ENCODE peak calls at places on chromosomes 6 and 20, in eight cellular contexts. One of them, this sample, is unnamed.

GRCh38 chr20:45946149-45946970 is 11.9 kb downstream of the PCIF1 start:
- DNase-seq in heart right ventricle: no peak
- DNase-seq in ascending aorta: peak; percentile 59
- DNase-seq in small intestine: peak; percentile 54
- DNase-seq in spleen: peak; percentile 83
- DNase-seq in PC-3: no peak
- DNase-seq in GM06990: no peak
- DNase-seq in cardiac muscle cell: no peak
- DNase-seq in this sample: no peak

GRCh38 chr6:126337323-126337722 is 2.6 kb upstream of the CENPW start:
- DNase-seq in small intestine: no peak
- DNase-seq in GM06990: no peak
- DNase-seq in spleen: no peak
- DNase-seq in cardiac muscle cell: no peak
- DNase-seq in heart right ventricle: no peak
- DNase-seq in PC-3: no peak
- DNase-seq in ascending aorta: no peak
- DNase-seq in this sample: no peak

GRCh38 chr6:75155586-75155985 is 50.3 kb downstream of the COL12A1 start:
- DNase-seq in spleen: no peak
- DNase-seq in heart right ventricle: no peak
- DNase-seq in ascending aorta: no peak
- DNase-seq in small intestine: no peak
- DNase-seq in PC-3: no peak
- DNase-seq in GM06990: no peak
- DNase-seq in cardiac muscle cell: no peak
- DNase-seq in this sample: no peak

GRCh38 chr6:62298745-62299392 is 12.8 kb upstream of the KHDRBS2 start:
- DNase-seq in GM06990: peak; percentile 33
- DNase-seq in cardiac muscle cell: no peak
- DNase-seq in spleen: no peak
- DNase-seq in small intestine: no peak
- DNase-seq in PC-3: no peak
- DNase-seq in heart right ventricle: no peak
- DNase-seq in ascending aorta: no peak
- DNase-seq in this sample: no peak

GRCh38 chr20:13771853-13772453 is 12.8 kb downstream of the ESF1 start:
- DNase-seq in heart right ventricle: no peak
- DNase-seq in small intestine: peak; percentile 14
- DNase-seq in spleen: no peak
- DNase-seq in GM06990: no peak
- DNase-seq in cardiac muscle cell: peak; percentile 51
- DNase-seq in PC-3: peak; percentile 72
- DNase-seq in ascending aorta: no peak
- DNase-seq in this sample: peak; percentile 45

GRCh38 chr6:78810146-78810545 is 57.2 kb upstream of the IRAK1BP1 start:
- DNase-seq in ascending aorta: no peak
- DNase-seq in small intestine: peak; percentile 61
- DNase-seq in PC-3: peak; percentile 52
- DNase-seq in heart right ventricle: no peak
- DNase-seq in cardiac muscle cell: peak; percentile 25
- DNase-seq in spleen: no peak
- DNase-seq in GM06990: no peak
- DNase-seq in this sample: no peak

GRCh38 chr6:143233563-143234285 is 173.0 kb downstream of the AIG1 start:
- DNase-seq in heart right ventricle: no peak
- DNase-seq in PC-3: no peak
- DNase-seq in cardiac muscle cell: peak; percentile 33
- DNase-seq in GM06990: no peak
- DNase-seq in spleen: no peak
- DNase-seq in ascending aorta: no peak
- DNase-seq in small intestine: no peak
- DNase-seq in this sample: no peak

GRCh38 chr20:8903655-8904605 is 165.0 kb upstream of the PLCB4 start:
- DNase-seq in PC-3: peak; percentile 43
- DNase-seq in cardiac muscle cell: no peak
- DNase-seq in small intestine: no peak
- DNase-seq in GM06990: no peak
- DNase-seq in ascending aorta: no peak
- DNase-seq in heart right ventricle: no peak
- DNase-seq in spleen: no peak
- DNase-seq in this sample: no peak

GRCh38 chr6:152309648-152310047 is 327.5 kb downstream of the SYNE1 start:
- DNase-seq in PC-3: peak; percentile 62
- DNase-seq in small intestine: peak; percentile 23
- DNase-seq in GM06990: no peak
- DNase-seq in spleen: peak; percentile 88
- DNase-seq in cardiac muscle cell: no peak
- DNase-seq in ascending aorta: no peak
- DNase-seq in heart right ventricle: no peak
- DNase-seq in this sample: peak; percentile 63

GRCh38 chr6:168093634-168094033 is 14.6 kb upstream of the FRMD1 start:
- DNase-seq in cardiac muscle cell: no peak
- DNase-seq in small intestine: no peak
- DNase-seq in PC-3: no peak
- DNase-seq in spleen: peak; percentile 62
- DNase-seq in GM06990: no peak
- DNase-seq in ascending aorta: no peak
- DNase-seq in heart right ventricle: no peak
- DNase-seq in this sample: no peak

GRCh38 chr6:117149324-117149723 is 116.0 kb upstream of the VGLL2 start:
- DNase-seq in heart right ventricle: no peak
- DNase-seq in ascending aorta: no peak
- DNase-seq in PC-3: no peak
- DNase-seq in GM06990: no peak
- DNase-seq in spleen: no peak
- DNase-seq in cardiac muscle cell: no peak
- DNase-seq in small intestine: no peak
- DNase-seq in this sample: no peak

GRCh38 chr20:1524004-1524403 is 32.8 kb upstream of the SIRPB2 start:
- DNase-seq in heart right ventricle: no peak
- DNase-seq in cardiac muscle cell: no peak
- DNase-seq in ascending aorta: no peak
- DNase-seq in small intestine: no peak
- DNase-seq in GM06990: peak; percentile 30
- DNase-seq in PC-3: peak; percentile 43
- DNase-seq in spleen: no peak
- DNase-seq in this sample: no peak

GRCh38 chr20:48489656-48490055 is 338.1 kb downstream of the PREX1 start:
- DNase-seq in GM06990: peak; percentile 28
- DNase-seq in heart right ventricle: no peak
- DNase-seq in spleen: no peak
- DNase-seq in small intestine: no peak
- DNase-seq in cardiac muscle cell: no peak
- DNase-seq in ascending aorta: no peak
- DNase-seq in PC-3: no peak
- DNase-seq in this sample: no peak

GRCh38 chr6:135496805-135497411 is 632 bp downstream of the AHI1 start:
- DNase-seq in heart right ventricle: no peak
- DNase-seq in GM06990: no peak
- DNase-seq in PC-3: no peak
- DNase-seq in cardiac muscle cell: no peak
- DNase-seq in ascending aorta: no peak
- DNase-seq in small intestine: no peak
- DNase-seq in spleen: no peak
- DNase-seq in this sample: no peak

GRCh38 chr6:24935323-24935722 is 437 bp downstream of the RIPOR2 start:
- DNase-seq in GM06990: no peak
- DNase-seq in PC-3: peak; percentile 19
- DNase-seq in heart right ventricle: no peak
- DNase-seq in spleen: no peak
- DNase-seq in cardiac muscle cell: no peak
- DNase-seq in ascending aorta: no peak
- DNase-seq in small intestine: no peak
- DNase-seq in this sample: no peak

GRCh38 chr6:24935753-24936152 is at the start of gene RIPOR2:
- DNase-seq in small intestine: peak; percentile 16
- DNase-seq in ascending aorta: no peak
- DNase-seq in spleen: peak; percentile 93
- DNase-seq in PC-3: no peak
- DNase-seq in cardiac muscle cell: peak; percentile 22
- DNase-seq in GM06990: peak; percentile 58
- DNase-seq in heart right ventricle: peak; percentile 25
- DNase-seq in this sample: peak; percentile 75

GRCh38 chr6:24933266-24933665 is 2.5 kb downstream of the RIPOR2 start:
- DNase-seq in PC-3: no peak
- DNase-seq in heart right ventricle: no peak
- DNase-seq in small intestine: no peak
- DNase-seq in GM06990: no peak
- DNase-seq in spleen: no peak
- DNase-seq in ascending aorta: no peak
- DNase-seq in cardiac muscle cell: no peak
- DNase-seq in this sample: no peak

GRCh38 chr6:24932832-24933231 is 2.9 kb downstream of the RIPOR2 start:
- DNase-seq in heart right ventricle: no peak
- DNase-seq in GM06990: no peak
- DNase-seq in spleen: no peak
- DNase-seq in small intestine: no peak
- DNase-seq in PC-3: no peak
- DNase-seq in ascending aorta: no peak
- DNase-seq in cardiac muscle cell: no peak
- DNase-seq in this sample: no peak

DNA sequence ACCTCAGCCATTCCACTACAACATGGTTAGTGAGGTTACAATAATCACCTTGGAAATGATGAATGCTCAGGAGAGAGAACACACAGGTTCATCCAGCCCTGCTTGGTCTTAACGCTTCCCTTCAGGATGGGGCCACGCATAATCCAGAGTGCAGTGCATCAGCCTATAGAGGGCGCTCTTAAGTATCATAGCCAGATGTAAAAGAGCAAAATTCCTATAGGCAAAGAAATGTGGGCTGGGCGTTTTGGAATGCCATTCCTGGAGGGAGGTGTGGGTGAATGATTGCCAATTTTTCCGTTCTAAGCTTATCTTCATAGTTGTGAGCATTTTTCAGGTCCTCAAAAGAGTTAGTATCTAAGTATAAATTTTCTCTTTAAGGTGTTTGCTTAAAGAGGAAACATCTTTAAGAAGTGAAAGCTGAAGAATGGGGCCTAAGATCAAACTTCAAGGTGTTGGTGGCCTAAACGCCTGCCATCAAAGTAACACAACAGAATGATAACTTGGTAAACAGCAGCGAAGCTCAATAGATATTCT is 1.8 kb downstream of the RIPOR2 start:
- DNase-seq in spleen: peak; percentile 58
- DNase-seq in cardiac muscle cell: peak; percentile 64
- DNase-seq in heart right ventricle: no peak
- DNase-seq in ascending aorta: no peak
- DNase-seq in GM06990: no peak
- DNase-seq in PC-3: peak; percentile 53
- DNase-seq in small intestine: no peak
- DNase-seq in this sample: no peak
- H3K36me3 ChIP-seq in spleen: no peaks in the 10 kb centered on the region
- H3K36me3 ChIP-seq in cardiac muscle cell: no peaks in the 10 kb centered on the region
- H3K36me3 ChIP-seq in heart right ventricle: no peaks in the 10 kb centered on the region
- H3K36me3 ChIP-seq in ascending aorta: no peaks in the 10 kb centered on the region
- H3K36me3 ChIP-seq in GM06990: no peaks in the 10 kb centered on the region
- H3K36me3 ChIP-seq in PC-3: no peaks in the 10 kb centered on the region
- H3K36me3 ChIP-seq in small intestine: no peaks in the 10 kb centered on the region
- H3K36me3 ChIP-seq in this sample: peaks cover 29% of the 10 kb centered on the region

DNA sequence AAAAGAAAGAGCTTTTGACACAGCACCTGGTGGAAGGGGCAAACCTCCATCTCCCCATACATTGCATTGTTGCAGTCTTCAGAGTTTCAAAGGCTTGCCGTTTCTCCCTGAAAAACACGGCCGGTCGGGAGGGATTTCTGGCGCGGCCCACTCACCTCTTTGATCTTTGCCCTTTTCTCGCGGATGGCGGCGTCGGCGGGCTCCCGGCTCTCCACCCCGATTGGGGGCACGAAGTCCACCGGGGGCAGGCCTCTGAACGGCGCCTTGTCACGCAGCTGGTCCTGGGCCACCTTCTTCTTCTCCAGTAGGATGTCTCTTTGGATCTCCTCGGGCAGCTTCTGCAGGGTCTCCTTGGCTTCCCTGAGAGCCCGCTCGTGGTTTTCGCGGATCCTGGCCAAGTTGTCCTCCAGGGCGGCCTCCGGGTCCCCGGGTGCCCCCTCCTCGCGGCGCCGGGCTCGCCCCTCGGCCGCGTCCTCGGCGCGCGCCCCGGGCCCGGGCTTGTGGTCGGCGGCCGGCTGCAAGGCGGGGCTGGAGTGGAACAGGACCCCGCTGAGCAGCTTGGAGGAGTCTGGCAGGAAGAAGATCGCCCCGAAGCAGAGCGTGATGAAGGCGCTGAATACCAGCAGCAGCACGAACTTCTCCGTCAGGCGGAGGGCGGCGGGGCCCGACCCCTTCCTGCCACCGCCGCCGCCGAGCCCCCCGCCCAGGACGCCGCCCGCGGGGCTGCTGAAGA is 1.1 kb downstream of the MAN1A1 start:
- DNase-seq in small intestine: peak; percentile 78
- DNase-seq in heart right ventricle: peak; percentile 34
- DNase-seq in spleen: peak; percentile 90
- DNase-seq in GM06990: peak; percentile 56
- DNase-seq in cardiac muscle cell: peak; percentile 53
- DNase-seq in PC-3: no peak
- DNase-seq in ascending aorta: no peak
- DNase-seq in this sample: peak; percentile 53
- H3K4me3 ChIP-seq in small intestine: peak overlapping the region; percentile 100
- H3K4me3 ChIP-seq in heart right ventricle: peak overlapping the region; percentile 95
- H3K4me3 ChIP-seq in spleen: peak overlapping the region; percentile 78
- H3K4me3 ChIP-seq in GM06990: peak overlapping the region; percentile 71
- H3K4me3 ChIP-seq in cardiac muscle cell: peak overlapping the region; percentile 76
- H3K4me3 ChIP-seq in PC-3: peak overlapping the region; percentile 92
- H3K4me3 ChIP-seq in ascending aorta: peak overlapping the region; percentile 98
- H3K4me3 ChIP-seq in this sample: peak overlapping the region; percentile 75

DNA sequence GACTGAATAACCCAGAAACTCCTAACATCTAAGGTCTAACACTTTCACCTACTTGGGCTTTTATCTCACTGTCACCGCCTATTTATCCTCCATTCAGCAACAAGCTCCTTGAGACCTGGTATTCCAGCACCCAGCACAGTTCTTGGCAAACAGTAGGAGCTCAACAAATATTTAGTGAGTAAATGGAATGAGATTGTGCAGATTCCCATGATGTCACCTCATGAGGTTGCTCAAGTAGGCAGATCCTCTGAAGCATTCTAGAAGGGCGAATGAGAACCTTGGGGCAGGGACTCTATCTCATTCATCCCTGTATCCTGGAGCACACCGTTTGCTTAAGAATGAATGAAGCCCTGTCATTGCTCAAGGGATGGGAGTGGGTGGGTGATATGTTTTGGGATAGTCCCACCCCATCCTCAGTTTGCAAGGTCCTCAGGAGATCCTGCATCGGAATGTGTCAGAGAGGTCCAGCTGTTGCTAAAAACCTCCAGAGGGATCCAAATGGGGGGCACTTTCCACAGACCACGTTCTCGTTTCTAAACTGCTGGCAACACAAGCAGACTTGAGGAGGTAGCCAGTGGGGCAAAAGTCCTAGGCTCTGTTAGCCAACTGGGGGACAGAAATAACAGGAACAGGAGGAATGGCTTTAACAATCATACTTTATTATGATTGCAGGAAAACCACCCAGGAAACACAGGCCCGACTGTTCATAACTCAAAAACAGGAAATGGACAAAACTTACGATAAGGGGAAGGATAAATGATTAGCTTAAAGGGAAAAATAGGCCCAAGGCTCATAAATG is 42.0 kb downstream of the EDN1 start:
- DNase-seq in PC-3: peak; percentile 53
- DNase-seq in GM06990: no peak
- DNase-seq in spleen: no peak
- DNase-seq in cardiac muscle cell: no peak
- DNase-seq in ascending aorta: no peak
- DNase-seq in heart right ventricle: no peak
- DNase-seq in small intestine: peak; percentile 63
- DNase-seq in this sample: no peak
- H3K36me3 ChIP-seq in PC-3: no peaks in the 10 kb centered on the region
- H3K36me3 ChIP-seq in GM06990: no peaks in the 10 kb centered on the region
- H3K36me3 ChIP-seq in spleen: no peaks in the 10 kb centered on the region
- H3K36me3 ChIP-seq in cardiac muscle cell: no peaks in the 10 kb centered on the region
- H3K36me3 ChIP-seq in ascending aorta: no peaks in the 10 kb centered on the region
- H3K36me3 ChIP-seq in heart right ventricle: no peaks in the 10 kb centered on the region
- H3K36me3 ChIP-seq in small intestine: no peaks in the 10 kb centered on the region
- H3K36me3 ChIP-seq in this sample: no peaks in the 10 kb centered on the region

GRCh38 chr6:127343753-127344659 is 597 bp upstream of the ECHDC1 start:
- DNase-seq in ascending aorta: no peak
- DNase-seq in PC-3: peak; percentile 19
- DNase-seq in small intestine: peak; percentile 33
- DNase-seq in GM06990: no peak
- DNase-seq in spleen: no peak
- DNase-seq in cardiac muscle cell: peak; percentile 14
- DNase-seq in heart right ventricle: no peak
- DNase-seq in this sample: no peak
- H3K4me3 ChIP-seq in ascending aorta: peak overlapping the region; percentile 81
- H3K4me3 ChIP-seq in PC-3: peak overlapping the region; percentile 94
- H3K4me3 ChIP-seq in small intestine: peak overlapping the region; percentile 67
- H3K4me3 ChIP-seq in GM06990: peak overlapping the region; percentile 91
- H3K4me3 ChIP-seq in spleen: peak overlapping the region; percentile 72
- H3K4me3 ChIP-seq in cardiac muscle cell: peak overlapping the region; percentile 83
- H3K4me3 ChIP-seq in heart right ventricle: peak overlapping the region; percentile 76
- H3K4me3 ChIP-seq in this sample: peak overlapping the region; percentile 100

This sample was measured in CD4-positive, CD25-positive, alpha-beta regulatory T cell.